ENCODE peak calls at places on chromosome 16, in five cellular contexts. J is neural progenitor cell, N is SK-N-SH, X is HCT116, C is hepatocyte. D is an unnamed sample. For H3K4me1, the result is how much of the 10 kb centered on the place peaks cover.

GRCh38 chr16:84735846-84736586 is 36.2 kb downstream of the USP10 start:
- DNase-seq in N (peak), C (no peak), X (no peak), J (no peak), D (no peak)

GRCh38 chr16:85369741-85370528 is 243.2 kb upstream of the GSE1 start:
- DNase-seq in C (peak), N (peak), J (peak), X (no peak), D (peak)

GRCh38 chr16:80733366-80733901 is 71.0 kb downstream of the CDYL2 start:
- DNase-seq in X (no peak), J (no peak), N (no peak), C (no peak), D (no peak)

GRCh38 chr16:79653337-79654000 is 52.9 kb upstream of the MAF start:
- DNase-seq in C (peak), X (no peak), J (no peak), N (peak), D (no peak)

GRCh38 chr16:15983898-15984297 is 34.5 kb downstream of the ABCC1 start:
- DNase-seq in J (no peak), N (no peak), C (no peak), X (no peak), D (peak)

GRCh38 chr16:30588651-30589050 is 3.2 kb upstream of the ZNF785 start:
- DNase-seq in N (no peak), C (no peak), X (no peak), J (no peak), D (no peak)

GRCh38 chr16:17299790-17300189 is 171.0 kb downstream of the XYLT1 start:
- DNase-seq in C (no peak), N (no peak), J (no peak), X (no peak), D (no peak)

GRCh38 chr16:67311607-67312449 is 14.7 kb downstream of the KCTD19 start:
- DNase-seq in C (peak), N (peak), J (no peak), X (peak), D (peak)

GRCh38 chr16:50632927-50633800 is 47.9 kb downstream of the SNX20 start:
- DNase-seq in J (no peak), X (no peak), C (no peak), N (no peak), D (no peak)

GRCh38 chr16:30458561-30459394 is 13.1 kb upstream of the SEPHS2 start:
- DNase-seq in N (no peak), C (no peak), J (no peak), X (no peak), D (no peak)

GRCh38 chr16:89450537-89450936 is 39.8 kb downstream of the ANKRD11 start:
- DNase-seq in X (no peak), C (no peak), N (no peak), J (no peak), D (no peak)
- H3K4me1 ChIP-seq in X (under half), C (under half), N (under half), J (under half), D (under half)

DNA sequence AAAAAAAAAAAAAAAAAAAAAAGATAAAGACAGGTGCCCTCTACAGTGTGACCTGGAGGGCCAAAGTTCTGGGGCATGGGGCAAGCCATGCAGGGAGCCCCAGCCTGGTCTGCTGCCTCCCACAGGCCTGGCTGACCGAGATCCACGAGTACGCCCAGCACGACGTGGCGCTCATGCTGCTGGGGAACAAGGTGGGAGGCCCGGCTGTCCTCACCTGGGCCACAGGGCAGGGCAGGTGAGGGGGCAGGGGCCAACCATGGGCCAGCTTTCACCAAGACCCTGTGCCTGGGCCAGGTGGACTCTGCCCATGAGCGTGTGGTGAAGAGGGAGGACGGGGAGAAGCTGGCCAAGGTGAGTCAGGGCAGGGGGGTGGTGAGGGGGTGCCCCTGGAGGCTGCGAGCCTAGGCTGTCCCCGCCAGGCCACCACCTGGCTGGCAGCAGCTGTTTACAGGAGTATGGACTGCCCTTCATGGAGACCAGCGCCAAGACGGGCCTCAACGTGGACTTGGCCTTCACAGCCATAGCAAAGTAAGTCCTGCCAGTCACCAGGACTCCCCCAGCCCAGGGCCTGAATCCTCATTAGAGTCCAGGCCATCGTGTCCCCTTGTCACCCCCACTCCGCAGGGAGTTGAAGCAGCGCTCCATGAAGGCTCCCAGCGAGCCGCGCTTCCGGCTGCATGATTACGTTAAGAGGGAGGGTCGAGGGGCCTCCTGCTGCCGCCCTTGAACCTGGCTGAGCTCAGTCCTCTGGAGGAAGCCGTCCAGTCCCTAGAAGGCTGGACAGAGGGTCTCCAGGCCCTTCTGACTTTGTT is 2.7 kb upstream of the TRAF7 start:
- DNase-seq in X (no peak), N (no peak), J (peak), C (peak), D (peak)
- H3K27ac ChIP-seq in X (peak), N (peak), J (no peak), C (peak), D (peak)

GRCh38 chr16:10526962-10527361 is 53.4 kb downstream of the EMP2 start:
- DNase-seq in C (no peak), X (no peak), N (no peak), J (no peak), D (no peak)

GRCh38 chr16:10531582-10531981 is 48.8 kb downstream of the EMP2 start:
- DNase-seq in J (no peak), C (no peak), X (no peak), N (no peak), D (no peak)

GRCh38 chr16:10530685-10531084 is 49.7 kb downstream of the EMP2 start:
- DNase-seq in J (no peak), X (no peak), N (no peak), C (no peak), D (no peak)

GRCh38 chr16:10529895-10530669 is 50.3 kb downstream of the EMP2 start:
- DNase-seq in X (no peak), J (no peak), C (no peak), N (no peak), D (no peak)

DNA sequence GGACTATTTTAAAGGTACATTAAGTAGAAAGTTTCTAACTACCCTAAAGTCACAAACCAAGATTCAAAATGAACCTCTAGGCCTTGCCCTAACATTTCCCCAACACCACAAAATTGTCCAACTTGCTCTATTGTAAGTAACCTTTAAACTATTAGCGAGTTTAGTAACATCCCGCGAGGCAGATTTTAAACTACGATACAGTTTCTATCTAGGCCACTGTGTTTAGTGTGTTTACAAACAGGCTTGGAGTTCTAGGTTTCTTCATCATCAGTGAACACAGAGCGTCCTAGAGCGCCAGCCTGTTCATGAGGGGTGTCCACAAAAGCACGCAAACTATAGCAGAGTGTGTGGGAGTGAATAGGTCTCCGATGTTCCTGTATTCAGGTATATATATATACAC is 51.8 kb downstream of the EMP2 start:
- DNase-seq in N (no peak), X (no peak), C (no peak), J (no peak), D (no peak)
- TF ChIP-seq EZH2phosphoT487 in N (no peak), X (no peak), C (no peak), J (no peak), D (no peak)

GRCh38 chr16:75239463-75240122 is 11.8 kb downstream of the BCAR1 start:
- DNase-seq in N (no peak), J (no peak), C (no peak), X (no peak), D (no peak)
- H3K4me1 ChIP-seq in N (under half), J (under half), C (under half), X (under half), D (under half)

GRCh38 chr16:1420540-1421205 is at the start of gene UQCC4:
- DNase-seq in X (peak), N (peak), J (peak), C (peak), D (peak)

GRCh38 chr16:1416521-1416941 is 2.0 kb upstream of the UNKL start:
- DNase-seq in X (no peak), J (no peak), N (no peak), C (no peak), D (no peak)

GRCh38 chr16:1422076-1422475 is 1.5 kb upstream of the UQCC4 start:
- DNase-seq in X (no peak), J (no peak), N (no peak), C (no peak), D (no peak)

GRCh38 chr16:1424028-1424427 is 3.5 kb upstream of the UQCC4 start:
- DNase-seq in C (no peak), J (no peak), N (no peak), X (no peak), D (no peak)

DNA sequence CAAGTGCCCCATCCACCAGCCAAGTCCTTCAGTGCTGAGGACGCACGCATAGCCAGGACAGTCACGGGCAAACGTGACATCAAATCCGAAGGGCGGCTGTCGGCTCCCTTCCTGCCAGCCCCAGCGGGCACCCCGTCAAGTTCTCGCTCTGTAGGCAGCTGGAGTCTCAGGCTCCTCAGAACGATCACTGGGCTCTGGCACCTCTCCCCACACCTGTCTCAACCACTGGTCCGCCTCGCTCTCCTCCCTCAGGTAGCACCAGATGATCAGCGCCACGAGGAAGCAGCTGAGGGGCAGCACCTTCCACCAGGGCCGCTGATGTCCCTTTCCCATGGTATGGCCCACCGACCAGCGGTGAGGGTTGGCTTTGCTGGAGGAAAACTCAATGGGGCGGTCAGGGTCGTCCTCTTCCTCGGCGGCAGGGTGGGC is 422 bp downstream of the UQCC4 start:
- DNase-seq in J (no peak), C (peak), X (no peak), N (no peak), D (peak)
- H3K27ac ChIP-seq in J (no peak), C (peak), X (peak), N (peak), D (peak)

GRCh38 chr16:89473791-89474414 is 16.5 kb downstream of the ANKRD11 start:
- DNase-seq in J (no peak), C (no peak), X (no peak), N (no peak), D (peak)
- TF ChIP-seq EZH2phosphoT487 in J (no peak), C (no peak), X (no peak), N (no peak), D (no peak)

GRCh38 chr16:87855852-87856715 is 13.2 kb downstream of the SLC7A5 start:
- DNase-seq in C (peak), X (no peak), N (peak), J (no peak), D (no peak)

GRCh38 chr16:87854907-87855683 is 14.2 kb downstream of the SLC7A5 start:
- DNase-seq in X (no peak), N (no peak), J (no peak), C (no peak), D (no peak)

GRCh38 chr16:87854053-87854906 is 15.0 kb downstream of the SLC7A5 start:
- DNase-seq in X (no peak), N (peak), J (no peak), C (peak), D (no peak)

GRCh38 chr16:87853411-87854052 is 15.8 kb downstream of the SLC7A5 start:
- DNase-seq in X (peak), N (peak), J (peak), C (peak), D (peak)

GRCh38 chr16:87856796-87857228 is 12.5 kb downstream of the SLC7A5 start:
- DNase-seq in X (no peak), N (peak), C (no peak), J (no peak), D (no peak)
- H3K4me1 ChIP-seq in X (under half), N (under half), C (under half), J (under half), D (under half)

D was measured in GM23248.